ENCODE peak calls at places on chromosomes 13 and 19, in seven cellular contexts. Q, Z, Y, B, J, O and T are unnamed samples.

GRCh38 chr19:29263305-29264080 is 50.5 kb upstream of the UQCRFS1 start:
- DNase-seq in O (peak), Q (no peak), Y (peak), B (peak), Z (peak), J (no peak), T (peak)

GRCh38 chr19:48795055-48795854 is 15.6 kb downstream of the BCAT2 start:
- DNase-seq in Z (peak), Q (peak), Y (peak), O (peak), B (peak), J (peak), T (peak)

GRCh38 chr13:44833626-44834025 is 155.6 kb downstream of the NUFIP1 start:
- DNase-seq in J (no peak), Y (no peak), Z (no peak), B (no peak), O (no peak), Q (no peak), T (no peak)

GRCh38 chr19:49196527-49197240 is 39.1 kb downstream of the TRPM4 start:
- DNase-seq in B (no peak), J (peak), Q (no peak), Y (no peak), O (no peak), Z (no peak), T (no peak)

GRCh38 chr13:99380921-99381645 is 73.9 kb upstream of the GPR183 start:
- DNase-seq in O (no peak), B (no peak), Z (no peak), Y (no peak), Q (no peak), J (no peak), T (no peak)

GRCh38 chr19:42332059-42332458 is 6.6 kb downstream of the MEGF8 start:
- DNase-seq in B (no peak), Z (no peak), O (no peak), Q (no peak), J (no peak), Y (no peak), T (no peak)

GRCh38 chr19:55452381-55453325 is 8.8 kb downstream of the ISOC2 start:
- DNase-seq in Z (peak), J (peak), B (peak), Q (no peak), Y (peak), O (peak), T (peak)

GRCh38 chr13:54934121-54934520 is 1905.5 kb downstream of the OLFM4 start:
- DNase-seq in J (no peak), O (no peak), Q (no peak), Y (peak), B (no peak), Z (no peak), T (no peak)

GRCh38 chr19:3178377-3178972 is at the start of gene S1PR4:
- DNase-seq in Y (no peak), Z (no peak), B (no peak), J (no peak), O (no peak), Q (no peak), T (no peak)

GRCh38 chr19:18436651-18437478 is 1.1 kb downstream of the ISYNA1 start:
- DNase-seq in B (peak), Q (peak), Y (no peak), Z (peak), O (peak), J (peak), T (peak)

GRCh38 chr13:51643882-51644281 is 59.6 kb downstream of the WDFY2 start:
- DNase-seq in Y (peak), Z (peak), J (no peak), Q (no peak), O (peak), B (peak), T (peak)

GRCh38 chr13:30047154-30047874 is 196.9 kb upstream of the UBL3 start:
- DNase-seq in Y (no peak), Q (no peak), O (no peak), Z (no peak), B (no peak), J (no peak), T (no peak)

GRCh38 chr13:111875922-111876321 is 191.0 kb upstream of the SOX1 start:
- DNase-seq in Y (no peak), J (no peak), O (no peak), B (no peak), Q (no peak), Z (no peak), T (no peak)

GRCh38 chr19:10520652-10521318 is 3.5 kb upstream of the S1PR5 start:
- DNase-seq in B (no peak), Z (no peak), J (no peak), Q (no peak), Y (peak), O (no peak), T (no peak)

GRCh38 chr13:20192470-20193141 is at the start of gene GJB2:
- DNase-seq in B (no peak), J (peak), O (peak), Y (peak), Q (no peak), Z (no peak), T (no peak)

GRCh38 chr13:98785968-98786367 is 33.5 kb upstream of the SLC15A1 start:
- DNase-seq in J (no peak), Q (no peak), Y (no peak), B (no peak), Z (no peak), O (no peak), T (no peak)

GRCh38 chr13:23630349-23631093 is 60.3 kb downstream of the TNFRSF19 start:
- DNase-seq in Y (no peak), B (no peak), Q (no peak), Z (no peak), J (no peak), O (no peak), T (no peak)

GRCh38 chr19:19101540-19101939 is 36.7 kb downstream of the TMEM161A start:
- DNase-seq in Q (no peak), Y (no peak), B (no peak), Z (no peak), O (no peak), J (no peak), T (no peak)

GRCh38 chr13:111920306-111920931 is 146.5 kb upstream of the SOX1 start:
- DNase-seq in B (no peak), O (no peak), Y (no peak), Z (no peak), Q (no peak), J (no peak), T (no peak)

GRCh38 chr13:73940098-73940497 is 194.1 kb downstream of the KLF12 start:
- DNase-seq in Y (no peak), J (peak), Z (no peak), O (no peak), B (no peak), Q (no peak), T (no peak)

GRCh38 chr19:49816616-49817015 is 1.5 kb upstream of the MED25 start:
- DNase-seq in Y (no peak), Z (no peak), O (no peak), B (no peak), Q (no peak), J (no peak), T (no peak)

GRCh38 chr13:30364876-30365275 is 57.4 kb upstream of the UBE2L5 start:
- DNase-seq in J (no peak), Z (peak), Q (no peak), O (peak), Y (no peak), B (no peak), T (peak)

GRCh38 chr19:46303702-46304397 is 7.0 kb downstream of the HIF3A start:
- DNase-seq in Z (peak), O (peak), Q (no peak), Y (peak), B (peak), J (peak), T (no peak)

GRCh38 chr19:3163230-3163886 is 15.2 kb upstream of the S1PR4 start:
- DNase-seq in Z (peak), Q (peak), B (peak), O (peak), J (peak), Y (peak), T (peak)

GRCh38 chr19:48569814-48570213 is 17.8 kb downstream of the SULT2B1 start:
- DNase-seq in O (peak), Y (no peak), Z (no peak), J (no peak), Q (no peak), B (no peak), T (peak)

GRCh38 chr19:41904118-41904870 is 21.3 kb downstream of the ARHGEF1 start:
- DNase-seq in Z (no peak), Q (no peak), B (peak), J (no peak), O (no peak), Y (no peak), T (no peak)

GRCh38 chr19:56138069-56138468 is 3.0 kb upstream of the ZNF444 start:
- DNase-seq in Y (no peak), O (no peak), Q (no peak), B (no peak), Z (peak), J (no peak), T (no peak)

GRCh38 chr13:86572115-86572514 is 772.9 kb upstream of the SLITRK6 start:
- DNase-seq in J (no peak), O (peak), B (no peak), Y (peak), Q (no peak), Z (peak), T (no peak)

GRCh38 chr19:46529622-46530451 is 34.2 kb upstream of the PNMA8B start:
- DNase-seq in J (peak), Z (peak), B (peak), Q (peak), O (peak), Y (peak), T (peak)

GRCh38 chr13:32175307-32175706 is 139.9 kb downstream of the ZAR1L start:
- DNase-seq in Q (no peak), J (no peak), O (peak), Y (no peak), B (no peak), Z (no peak), T (no peak)

GRCh38 chr19:6073858-6074708 is 36.2 kb downstream of the RFX2 start:
- DNase-seq in J (no peak), Q (no peak), Z (no peak), Y (no peak), B (no peak), O (no peak), T (no peak)

GRCh38 chr13:107458269-107458668 is 757.1 kb downstream of the LIG4 start:
- DNase-seq in B (no peak), Y (no peak), O (no peak), Q (no peak), J (no peak), Z (no peak), T (no peak)

GRCh38 chr13:63840551-63841421 is 2425.1 kb upstream of the PCDH20 start:
- DNase-seq in Y (no peak), Q (no peak), J (no peak), B (no peak), O (no peak), Z (no peak), T (no peak)

GRCh38 chr19:35977446-35978222 is 17.4 kb upstream of the SDHAF1 start:
- DNase-seq in Y (no peak), J (no peak), Z (no peak), O (no peak), Q (no peak), B (peak), T (no peak)

GRCh38 chr19:45092747-45093678 is at the start of gene PPP1R37:
- DNase-seq in Q (peak), B (peak), O (peak), Y (peak), J (peak), Z (peak), T (peak)
- TF ChIP-seq CTCF in Q (no peak), B (peak), O (no peak), Y (no peak), J (peak), Z (no peak), T (peak)

DNA sequence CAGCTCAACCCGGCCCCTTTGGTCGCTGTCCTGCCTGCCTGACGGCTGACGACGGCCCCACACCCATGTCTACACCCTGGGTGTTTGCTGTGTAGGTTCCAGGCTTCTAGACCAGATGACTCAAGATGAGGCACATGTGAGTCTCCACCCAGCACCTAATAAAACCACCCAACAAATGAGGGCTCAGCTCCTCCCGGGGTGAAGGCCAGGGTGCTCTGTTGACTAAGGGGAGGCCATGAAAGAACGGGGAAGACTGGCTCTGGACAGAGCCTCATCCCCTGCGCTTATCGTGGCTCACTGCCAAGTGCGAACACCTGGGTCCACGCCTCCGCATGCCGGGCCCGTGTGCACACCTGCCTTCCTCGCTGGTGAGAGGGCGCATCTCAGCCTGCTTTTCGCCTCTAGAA is 39.6 kb downstream of the COL4A2 start:
- DNase-seq in B (peak), O (no peak), Z (no peak), Y (peak), J (no peak), Q (no peak), T (no peak)
- TF ChIP-seq CTCF in B (no peak), O (no peak), Z (no peak), Y (no peak), J (no peak), Q (no peak), T (no peak)

GRCh38 chr19:34274827-34275625 is 20.7 kb downstream of the GARRE1 start:
- DNase-seq in Y (peak), J (no peak), Z (peak), B (no peak), Q (no peak), O (peak), T (peak)
- TF ChIP-seq CTCF in Y (no peak), J (no peak), Z (peak), B (no peak), Q (no peak), O (no peak), T (peak)

GRCh38 chr13:88461272-88462009 is 790.3 kb downstream of the SLITRK5 start:
- DNase-seq in Q (no peak), O (no peak), J (no peak), Y (no peak), B (no peak), Z (no peak), T (no peak)
- TF ChIP-seq CTCF in Q (no peak), O (no peak), J (no peak), Y (no peak), B (no peak), Z (no peak), T (no peak)

GRCh38 chr19:7641288-7642276 is 4.7 kb downstream of the STXBP2 start:
- DNase-seq in Y (no peak), B (peak), O (no peak), Q (no peak), Z (peak), J (no peak), T (no peak)
- TF ChIP-seq CTCF in Y (no peak), B (no peak), O (no peak), Q (no peak), Z (peak), J (no peak), T (no peak)

GRCh38 chr19:38592940-38593339 is 24.8 kb downstream of the MAP4K1 start:
- DNase-seq in Z (no peak), B (no peak), J (no peak), O (no peak), Q (no peak), Y (no peak), T (no peak)
- TF ChIP-seq CTCF in Z (peak), B (no peak), J (no peak), O (no peak), Q (no peak), Y (no peak), T (peak)

GRCh38 chr19:13882841-13883240 is 5.9 kb downstream of the NANOS3 start:
- DNase-seq in Y (no peak), B (no peak), Q (no peak), Z (no peak), O (no peak), J (no peak), T (no peak)

GRCh38 chr19:13884726-13885591 is 8.0 kb downstream of the NANOS3 start:
- DNase-seq in O (no peak), Y (no peak), J (no peak), Q (no peak), Z (no peak), B (no peak), T (no peak)

GRCh38 chr19:13881692-13882418 is 4.9 kb downstream of the NANOS3 start:
- DNase-seq in O (peak), J (peak), Z (peak), Q (no peak), Y (no peak), B (no peak), T (peak)

GRCh38 chr19:13882419-13882795 is 5.5 kb downstream of the NANOS3 start:
- DNase-seq in Q (no peak), Y (no peak), B (no peak), Z (no peak), J (no peak), O (no peak), T (no peak)

GRCh38 chr19:13883665-13884064 is 6.7 kb downstream of the NANOS3 start:
- DNase-seq in B (no peak), Q (no peak), J (no peak), O (no peak), Z (no peak), Y (no peak), T (no peak)
- TF ChIP-seq CTCF in B (no peak), Q (no peak), J (no peak), O (peak), Z (peak), Y (no peak), T (peak)